ENCODE peak calls at places on chromosomes 12 and 14, in five cellular contexts. X is T47D; D is AG09319; C is activated CD4-positive, alpha-beta T cell treated with anti-CD3 and anti-CD28 coated beads, Interleukin-2, amount 50 U/mL, for 48 hours; I is spleen. F is an unnamed sample.

GRCh38 chr14:85934123-85934885 is 404.4 kb downstream of the FLRT2 start:
- DNase-seq in X (peak), D (no peak), C (peak), I (peak), F (peak)

GRCh38 chr12:11884661-11885060 is 186.1 kb upstream of the BCL2L14 start:
- DNase-seq in X (no peak), D (no peak), C (no peak), I (no peak), F (no peak)

GRCh38 chr12:49678711-49679110 is 28.5 kb downstream of the FMNL3 start:
- DNase-seq in X (no peak), D (no peak), C (no peak), I (no peak), F (no peak)

GRCh38 chr12:81992461-81992860 is 233.3 kb upstream of the PPFIA2 start:
- DNase-seq in X (no peak), D (no peak), C (peak), I (no peak), F (no peak)

GRCh38 chr12:6765048-6765633 is 1.0 kb upstream of the PTMS start:
- DNase-seq in X (no peak), D (no peak), C (no peak), I (no peak), F (no peak)

GRCh38 chr12:65779091-65779642 is 45.1 kb upstream of the HMGA2 start:
- DNase-seq in X (no peak), D (no peak), C (no peak), I (no peak), F (no peak)

GRCh38 chr12:57241556-57242310 is 9.3 kb downstream of the STAC3 start:
- DNase-seq in X (no peak), D (no peak), C (no peak), I (peak), F (no peak)

GRCh38 chr14:60734465-60735242 is at the start of gene MNAT1:
- DNase-seq in X (peak), D (peak), C (peak), I (peak), F (peak)

GRCh38 chr12:19440019-19440858 is 947 bp downstream of the AEBP2 start:
- DNase-seq in X (peak), D (no peak), C (peak), I (peak), F (peak)

GRCh38 chr12:126189856-126190255 is 1124.6 kb downstream of the AACS start:
- DNase-seq in X (no peak), D (no peak), C (no peak), I (no peak), F (no peak)

GRCh38 chr12:69415471-69416275 is 54.5 kb upstream of the FRS2 start:
- DNase-seq in X (peak), D (peak), C (peak), I (no peak), F (no peak)

GRCh38 chr12:27826076-27826475 is 46.0 kb upstream of the MANSC4 start:
- DNase-seq in X (no peak), D (no peak), C (no peak), I (no peak), F (no peak)

GRCh38 chr12:92784795-92785562 is 82.2 kb downstream of the PLEKHG7 start:
- DNase-seq in X (peak), D (no peak), C (no peak), I (no peak), F (no peak)

GRCh38 chr14:89455412-89455811 is 38.4 kb upstream of the FOXN3 start:
- DNase-seq in X (no peak), D (no peak), C (no peak), I (no peak), F (no peak)

GRCh38 chr14:24741871-24742270 is 107.9 kb upstream of the GZMB start:
- DNase-seq in X (no peak), D (no peak), C (no peak), I (no peak), F (no peak)

GRCh38 chr14:53331247-53331646 is 178.1 kb upstream of the DDHD1 start:
- DNase-seq in X (no peak), D (no peak), C (no peak), I (no peak), F (no peak)

F was measured in right lobe of liver.